ENCODE peak calls at places on chromosomes 13 and 19, in ten cellular contexts. O is memory B cell; T is cardiac fibroblast; R is HCT116; Q is GM12865; L is HTR-8/SVneo; G is astrocyte of the hippocampus; M is HEK293T; D is stimulated activated CD8-positive, alpha-beta memory T cell treated with anti-CD3 and anti-CD28 coated beads, Interleukin-7, amount 100 ng/mL, for 1 hour; K is activated CD4-positive, alpha-beta T cell treated with anti-CD3 and anti-CD28 coated beads for 24 hours. H is an unnamed sample.

GRCh38 chr19:16273005-16273404 is 51.6 kb upstream of the KLF2 start:
- DNase-seq in O (no peak), G (peak; percentile 96), Q (no peak), M (no peak), K (no peak), R (no peak), D (no peak), L (no peak), T (no peak), H (no peak)

GRCh38 chr13:113219311-113219940 is 10.0 kb downstream of the CUL4A start:
- DNase-seq in O (no peak), R (no peak), M (no peak), G (no peak), D (no peak), K (no peak), Q (no peak), L (no peak), T (no peak), H (no peak)

GRCh38 chr19:56725829-56726424 is 54.4 kb upstream of the ZNF835 start:
- DNase-seq in K (no peak), O (no peak), T (no peak), L (no peak), R (no peak), G (no peak), D (no peak), Q (no peak), M (no peak), H (peak; percentile 59)

GRCh38 chr13:75876371-75877050 is 240.4 kb downstream of the LMO7 start:
- DNase-seq in T (peak; percentile 79), G (peak; percentile 78), M (peak; percentile 87), Q (peak; percentile 76), R (peak; percentile 60), D (peak; percentile 23), O (peak; percentile 24), L (peak; percentile 20), K (peak; percentile 12), H (peak; percentile 75)

GRCh38 chr19:8352134-8352827 is 9.2 kb upstream of the KANK3 start:
- DNase-seq in R (no peak), L (no peak), O (no peak), T (peak; percentile 61), D (no peak), G (peak; percentile 34), Q (no peak), K (no peak), M (peak; percentile 4), H (no peak)

GRCh38 chr19:53553159-53553558 is 15.2 kb downstream of the ZNF331 start:
- DNase-seq in M (no peak), L (no peak), T (no peak), R (no peak), Q (no peak), O (no peak), D (no peak), K (no peak), G (no peak), H (no peak)

GRCh38 chr19:9923440-9923839 is 12.9 kb downstream of the OLFM2 start:
- DNase-seq in R (no peak), Q (no peak), T (no peak), M (no peak), K (no peak), O (no peak), G (no peak), D (no peak), L (no peak), H (no peak)

GRCh38 chr13:23871616-23872220 is 17.5 kb downstream of the MIPEP start:
- DNase-seq in K (no peak), G (peak; percentile 38), L (peak; percentile 51), O (no peak), T (peak; percentile 69), R (no peak), M (peak; percentile 12), Q (no peak), D (no peak), H (peak; percentile 48)

GRCh38 chr13:43545317-43545874 is 241.4 kb downstream of the ENOX1 start:
- DNase-seq in K (no peak), M (no peak), G (no peak), R (no peak), O (no peak), T (peak; percentile 77), D (no peak), L (no peak), Q (no peak), H (no peak)

GRCh38 chr19:55440411-55441105 is 2.5 kb downstream of the SHISA7 start:
- DNase-seq in G (no peak), L (no peak), O (peak; percentile 16), T (no peak), M (peak; percentile 85), R (no peak), K (no peak), D (no peak), Q (peak; percentile 49), H (no peak)

GRCh38 chr13:78241278-78241919 is 322.8 kb upstream of the EDNRB start:
- DNase-seq in R (no peak), D (no peak), G (peak; percentile 50), L (peak; percentile 0), T (peak; percentile 44), Q (peak; percentile 59), M (peak; percentile 85), K (peak; percentile 15), O (no peak), H (peak; percentile 31)

GRCh38 chr13:57629391-57629804 is 2.1 kb upstream of the PCDH17 start:
- DNase-seq in L (no peak), Q (no peak), R (no peak), G (peak; percentile 40), M (peak; percentile 8), T (peak; percentile 3), K (no peak), D (no peak), O (no peak), H (no peak)

GRCh38 chr13:100244431-100244830 is 155.5 kb downstream of the PCCA start:
- DNase-seq in O (no peak), G (peak; percentile 24), R (no peak), L (no peak), D (no peak), Q (no peak), T (peak; percentile 62), M (no peak), K (no peak), H (no peak)

GRCh38 chr13:64640002-64640401 is 2590.1 kb downstream of the PCDH9 start:
- DNase-seq in Q (no peak), D (no peak), R (no peak), G (no peak), M (peak; percentile 48), O (no peak), T (no peak), K (no peak), L (no peak), H (no peak)